ENCODE peak calls at places on chromosomes 7 and 10, in six cellular contexts. N is AG09319, K is prostate gland, G is AG10803, C is transverse colon, Y is fibroblast of lung. S is an unnamed sample.

GRCh38 chr10:46228076-46229071 is 58.4 kb upstream of the ANTXRL start:
- DNase-seq in N (peak; percentile 16), K (peak; percentile 65), G (peak; percentile 66), C (peak; percentile 72), Y (peak; percentile 58), S (peak; percentile 68)

GRCh38 chr10:15660990-15661389 is 58.7 kb downstream of the ITGA8 start:
- DNase-seq in N (no peak), K (no peak), G (no peak), C (no peak), Y (no peak), S (no peak)

GRCh38 chr7:147510913-147511312 is 1079.7 kb upstream of the C7orf33 start:
- DNase-seq in N (no peak), K (no peak), G (peak; percentile 46), C (no peak), Y (peak; percentile 64), S (no peak)

GRCh38 chr7:104643587-104644217 is 315.3 kb downstream of the LHFPL3 start:
- DNase-seq in N (no peak), K (no peak), G (peak; percentile 9), C (no peak), Y (peak; percentile 3), S (peak; percentile 18)

GRCh38 chr10:95756061-95756751 is at the start of gene ENTPD1:
- DNase-seq in N (no peak), K (no peak), G (no peak), C (peak; percentile 59), Y (no peak), S (no peak)

GRCh38 chr10:97406064-97406463 is 4.9 kb upstream of the RRP12 start:
- DNase-seq in N (no peak), K (no peak), G (no peak), C (no peak), Y (no peak), S (no peak)

GRCh38 chr7:51228386-51228958 is 88.1 kb downstream of the COBL start:
- DNase-seq in N (no peak), K (peak; percentile 43), G (no peak), C (no peak), Y (no peak), S (no peak)

GRCh38 chr7:26368542-26368941 is 76.9 kb downstream of the SNX10 start:
- DNase-seq in N (no peak), K (no peak), G (peak; percentile 6), C (no peak), Y (no peak), S (no peak)

GRCh38 chr10:1464866-1465265 is 272.5 kb downstream of the ADARB2 start:
- DNase-seq in N (no peak), K (no peak), G (no peak), C (no peak), Y (no peak), S (no peak)

GRCh38 chr7:33784000-33784399 is 121.3 kb upstream of the BMPER start:
- DNase-seq in N (no peak), K (no peak), G (no peak), C (no peak), Y (no peak), S (no peak)

GRCh38 chr7:1819258-1819841 is 149.3 kb downstream of the ELFN1 start:
- DNase-seq in N (no peak), K (no peak), G (no peak), C (no peak), Y (no peak), S (no peak)

GRCh38 chr7:24158976-24159375 is 125.0 kb upstream of the NPY start:
- DNase-seq in N (no peak), K (no peak), G (peak; percentile 63), C (no peak), Y (no peak), S (no peak)

GRCh38 chr10:113474756-113475155 is 78.1 kb upstream of the HABP2 start:
- DNase-seq in N (no peak), K (no peak), G (peak; percentile 94), C (no peak), Y (peak; percentile 33), S (no peak)

GRCh38 chr7:51075681-51076580 is 240.7 kb downstream of the COBL start:
- DNase-seq in N (no peak), K (no peak), G (no peak), C (no peak), Y (no peak), S (no peak)

GRCh38 chr7:129947701-129948100 is 5.1 kb downstream of the UBE2H start:
- DNase-seq in N (no peak), K (no peak), G (peak; percentile 27), C (no peak), Y (peak; percentile 83), S (no peak)

GRCh38 chr7:31890751-31891150 is 179.5 kb downstream of the PDE1C start:
- DNase-seq in N (no peak), K (no peak), G (no peak), C (no peak), Y (no peak), S (no peak)

GRCh38 chr7:120725376-120726039 is 132.4 kb downstream of the TSPAN12 start:
- DNase-seq in N (no peak), K (no peak), G (peak; percentile 49), C (no peak), Y (peak; percentile 37), S (no peak)

GRCh38 chr7:5677538-5678294 is 103.7 kb downstream of the RNF216 start:
- DNase-seq in N (no peak), K (peak; percentile 44), G (peak; percentile 79), C (peak; percentile 61), Y (peak; percentile 68), S (peak; percentile 49)

GRCh38 chr7:69434350-69434749 is 163.9 kb upstream of the AUTS2 start:
- DNase-seq in N (no peak), K (no peak), G (peak; percentile 98), C (no peak), Y (peak; percentile 97), S (no peak)

GRCh38 chr10:119336599-119336998 is 129.2 kb downstream of the GRK5 start:
- DNase-seq in N (no peak), K (no peak), G (no peak), C (no peak), Y (no peak), S (no peak)

GRCh38 chr10:73576178-73576889 is 14.8 kb downstream of the USP54 start:
- DNase-seq in N (peak; percentile 66), K (peak; percentile 76), G (peak; percentile 89), C (no peak), Y (peak; percentile 83), S (no peak)

GRCh38 chr10:52779541-52780390 is 7.2 kb upstream of the MBL2 start:
- DNase-seq in N (peak; percentile 12), K (no peak), G (peak; percentile 53), C (peak; percentile 54), Y (peak; percentile 30), S (peak; percentile 90)

GRCh38 chr7:92782236-92782635 is 54.1 kb downstream of the CDK6 start:
- DNase-seq in N (no peak), K (no peak), G (no peak), C (no peak), Y (no peak), S (no peak)

GRCh38 chr10:126080879-126081331 is 184.5 kb downstream of the FANK1 start:
- DNase-seq in N (no peak), K (no peak), G (peak; percentile 55), C (no peak), Y (peak; percentile 99), S (no peak)

GRCh38 chr10:44492678-44493077 is 107.8 kb upstream of the CXCL12 start:
- DNase-seq in N (no peak), K (no peak), G (no peak), C (no peak), Y (no peak), S (no peak)

GRCh38 chr7:84302949-84303348 is 108.4 kb upstream of the SEMA3A start:
- DNase-seq in N (no peak), K (no peak), G (peak; percentile 8), C (no peak), Y (peak; percentile 43), S (no peak)
- TF ChIP-seq CTCF in N (no peak), K (no peak), G (no peak), C (no peak), Y (no peak), S (no peak)

DNA sequence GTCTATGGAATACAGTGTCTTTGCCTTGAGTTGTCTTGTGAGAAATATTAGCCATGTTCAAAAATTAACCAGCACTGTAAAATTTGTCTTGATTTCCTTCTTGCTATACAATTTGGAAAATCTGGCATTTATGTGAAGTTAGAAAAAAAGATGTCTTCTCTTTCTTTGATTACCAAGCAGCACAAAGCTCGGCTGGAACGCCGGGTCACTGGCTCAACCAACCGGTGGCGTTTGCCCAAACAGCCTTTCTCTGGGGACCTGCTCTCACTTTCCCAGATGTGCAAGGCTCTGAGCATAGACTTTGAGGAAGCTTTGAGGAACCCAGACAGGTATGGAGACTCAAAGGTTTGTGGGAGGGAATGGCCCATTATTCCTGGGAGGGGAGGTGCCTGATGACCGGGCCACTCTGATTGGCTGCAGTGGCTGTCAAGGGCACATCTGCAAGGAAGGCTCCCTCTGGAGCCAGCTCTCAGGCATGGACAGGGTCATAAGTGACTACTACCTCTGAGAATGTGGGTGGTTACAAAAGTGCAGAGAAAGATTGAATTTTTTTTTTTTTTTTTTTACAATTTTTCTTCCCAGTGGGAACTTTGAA is 5.6 kb downstream of the BTBD16 start:
- DNase-seq in N (no peak), K (no peak), G (peak; percentile 52), C (no peak), Y (peak; percentile 59), S (no peak)
- TF ChIP-seq CTCF in N (no peak), K (no peak), G (no peak), C (no peak), Y (no peak), S (no peak)

GRCh38 chr7:9657257-9657656 is 1223.8 kb downstream of the NXPH1 start:
- DNase-seq in N (no peak), K (no peak), G (no peak), C (no peak), Y (peak; percentile 13), S (no peak)
- TF ChIP-seq CTCF in N (no peak), K (no peak), G (no peak), C (no peak), Y (no peak), S (no peak)

DNA sequence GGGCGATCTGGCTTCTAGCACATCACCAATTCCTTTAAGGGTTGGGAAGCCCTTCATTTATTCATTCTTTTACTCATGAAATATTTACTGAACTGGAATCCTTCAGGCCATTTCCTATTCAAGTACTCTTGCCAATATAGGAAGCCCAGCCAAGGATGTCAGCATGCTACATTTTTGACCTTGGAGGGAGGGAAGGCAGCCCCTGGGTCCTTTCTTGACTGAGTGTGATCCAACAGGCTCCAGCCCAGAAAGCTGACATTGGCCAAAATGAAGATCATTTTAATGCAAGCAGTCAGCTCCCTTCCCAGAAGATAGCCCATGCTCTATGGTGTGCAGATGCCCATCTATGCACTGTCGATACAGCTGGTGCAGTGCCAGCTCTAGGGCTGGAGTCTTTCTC is 646.0 kb downstream of the KCNMA1 start:
- DNase-seq in N (no peak), K (no peak), G (peak; percentile 31), C (no peak), Y (peak; percentile 8), S (no peak)
- TF ChIP-seq CTCF in N (no peak), K (no peak), G (no peak), C (no peak), Y (no peak), S (no peak)

DNA sequence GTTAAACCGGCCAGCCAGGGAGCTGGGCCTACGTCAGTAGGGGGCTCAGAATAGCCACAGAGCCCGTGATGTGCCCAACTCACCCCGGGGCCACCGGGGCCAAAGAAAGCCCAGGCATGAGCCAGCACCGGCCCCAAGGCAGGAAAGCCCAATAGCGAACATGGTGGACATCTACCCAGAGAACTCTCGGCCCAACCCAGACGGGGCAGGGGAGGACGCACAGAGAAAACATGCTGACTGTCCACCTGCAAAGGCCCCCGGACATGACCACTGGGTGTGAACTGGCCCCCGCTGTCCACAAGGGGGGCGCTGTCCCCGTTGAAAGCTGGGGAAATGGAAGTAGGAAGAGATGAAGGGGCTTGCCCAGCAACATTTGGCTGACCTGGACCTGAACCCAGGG is 169.2 kb downstream of the PRKAG2 start:
- DNase-seq in N (no peak), K (no peak), G (no peak), C (no peak), Y (no peak), S (no peak)
- TF ChIP-seq CTCF in N (no peak), K (no peak), G (no peak), C (no peak), Y (no peak), S (no peak)